ENCODE peak calls at places on chromosomes 12 and 14, in six cellular contexts. F is stimulated activated CD8-positive, alpha-beta memory T cell treated with anti-CD3 and anti-CD28 coated beads, Interleukin-15, amount 100 ng/mL, for 48 hours; C is Right ventricle myocardium superior; B is cardiac muscle cell; X is stimulated activated CD4-positive, alpha-beta T cell treated with anti-CD3 and anti-CD28 coated beads, Interleukin-4, amount 100 ng/mL, for 48 hours; M is SHP77 treated with DMSO at 0.1 percent for 48 hours. A is an unnamed sample.

GRCh38 chr12:15274561-15274967 is 47.7 kb upstream of the PTPRO start:
- DNase-seq in X (no peak), M (no peak), B (no peak), C (no peak), F (no peak), A (peak; percentile 74)

GRCh38 chr12:15729097-15729496 is 60.1 kb downstream of the EPS8 start:
- DNase-seq in X (no peak), M (no peak), B (no peak), C (no peak), F (no peak), A (no peak)

GRCh38 chr14:77133718-77134338 is 7.8 kb downstream of the ZDHHC22 start:
- DNase-seq in X (peak; percentile 68), C (peak; percentile 54), M (no peak), B (peak; percentile 75), F (no peak), A (no peak)

GRCh38 chr14:98612434-98613200 is 659.4 kb downstream of the BCL11B start:
- DNase-seq in F (no peak), X (no peak), M (no peak), C (no peak), B (no peak), A (no peak)

GRCh38 chr14:56797569-56798446 is 12.5 kb downstream of the OTX2 start:
- DNase-seq in B (no peak), F (no peak), X (no peak), C (no peak), M (no peak), A (no peak)

GRCh38 chr14:73286598-73286997 is 49.3 kb downstream of the PAPLN start:
- DNase-seq in X (no peak), M (no peak), B (no peak), F (no peak), C (no peak), A (no peak)

GRCh38 chr12:121064116-121064515 is 25.1 kb upstream of the OASL start:
- DNase-seq in B (no peak), F (no peak), C (no peak), X (no peak), M (no peak), A (no peak)

GRCh38 chr12:44154128-44154527 is 318.2 kb downstream of the TMEM117 start:
- DNase-seq in X (no peak), M (no peak), F (no peak), C (no peak), B (peak; percentile 45), A (no peak)

GRCh38 chr12:94761559-94761958 is 111.2 kb upstream of the TMCC3 start:
- DNase-seq in C (no peak), B (peak; percentile 92), X (no peak), F (no peak), M (no peak), A (no peak)

GRCh38 chr12:119598159-119598558 is 4.6 kb downstream of the TMEM233 start:
- DNase-seq in B (no peak), F (no peak), M (no peak), C (no peak), X (no peak), A (no peak)

GRCh38 chr14:69013943-69014782 is 35.1 kb upstream of the ACTN1 start:
- DNase-seq in C (peak; percentile 87), X (no peak), B (peak; percentile 72), F (no peak), M (peak; percentile 50), A (peak; percentile 55)

GRCh38 chr14:24398943-24399801 is at the start of gene NYNRIN:
- DNase-seq in F (no peak), M (no peak), C (peak; percentile 82), X (no peak), B (peak; percentile 79), A (no peak)

GRCh38 chr12:65962921-65963883 is 138.9 kb downstream of the HMGA2 start:
- DNase-seq in B (peak; percentile 21), X (peak; percentile 7), C (peak; percentile 40), F (no peak), M (peak; percentile 5), A (no peak)

GRCh38 chr14:30656190-30656632 is 34.1 kb downstream of the SCFD1 start:
- DNase-seq in F (no peak), C (no peak), M (no peak), X (peak; percentile 5), B (peak; percentile 48), A (peak; percentile 7)

GRCh38 chr14:94056579-94057308 is 24.3 kb downstream of the DDX24 start:
- DNase-seq in X (no peak), B (peak; percentile 64), M (no peak), C (no peak), F (peak; percentile 23), A (no peak)

GRCh38 chr12:16520328-16520727 is 85.6 kb downstream of the LMO3 start:
- DNase-seq in F (no peak), X (no peak), M (no peak), B (no peak), C (no peak), A (no peak)

GRCh38 chr14:99899578-99900178 is 106.5 kb downstream of the EML1 start:
- DNase-seq in B (peak; percentile 52), M (no peak), X (no peak), F (no peak), C (no peak), A (no peak)

GRCh38 chr12:131828671-131829350 is 618 bp downstream of the MMP17 start:
- DNase-seq in X (no peak), M (no peak), C (no peak), F (no peak), B (peak; percentile 27), A (no peak)

GRCh38 chr12:91922674-91923073 is 223.0 kb downstream of the BTG1 start:
- DNase-seq in C (no peak), M (no peak), X (no peak), B (peak; percentile 14), F (no peak), A (no peak)

GRCh38 chr14:55730602-55731001 is 150.6 kb downstream of the KTN1 start:
- DNase-seq in F (no peak), B (peak; percentile 13), X (no peak), C (no peak), M (no peak), A (peak; percentile 27)

GRCh38 chr14:101843665-101844064 is 82.2 kb downstream of the PPP2R5C start:
- DNase-seq in M (no peak), C (no peak), F (no peak), X (no peak), B (no peak), A (no peak)

GRCh38 chr14:76257842-76258397 is 106.2 kb downstream of the GPATCH2L start:
- DNase-seq in F (no peak), M (no peak), X (no peak), B (no peak), C (no peak), A (no peak)

GRCh38 chr12:15862840-15863239 is 19.3 kb upstream of the STRAP start:
- DNase-seq in C (no peak), M (no peak), X (no peak), B (no peak), F (no peak), A (no peak)

GRCh38 chr12:103495783-103496456 is at the start of gene C12orf42:
- DNase-seq in M (peak; percentile 79), C (peak; percentile 41), X (no peak), B (peak; percentile 26), F (no peak), A (no peak)

A was measured in prostate gland.